ENCODE peak calls at places on chromosomes 11 and 22, in nine cellular contexts. I is upper lobe of left lung, Y is left cardiac atrium, A is adrenal gland, X is D341Med, Z is adipocyte, S is NCI-H2081, K is colonic mucosa, F is A172. P is an unnamed sample.

GRCh38 chr11:12754582-12755250 is 80.5 kb downstream of the TEAD1 start:
- DNase-seq in S (peak), F (no peak), I (no peak), A (no peak), X (no peak), Y (no peak), K (no peak), Z (no peak), P (no peak)

GRCh38 chr11:46920709-46921108 is 2.4 kb upstream of the LRP4 start:
- DNase-seq in X (no peak), K (no peak), F (peak), Y (peak), I (no peak), Z (peak), S (no peak), A (peak), P (peak)

GRCh38 chr22:36252754-36253522 is at the start of gene APOL1:
- DNase-seq in X (no peak), S (no peak), K (peak), A (peak), I (no peak), Z (peak), Y (no peak), F (peak), P (no peak)

GRCh38 chr22:26711205-26711958 is 54.0 kb downstream of the MIAT start:
- DNase-seq in F (no peak), S (no peak), A (no peak), I (no peak), K (no peak), X (no peak), Z (peak), Y (no peak), P (no peak)

GRCh38 chr11:69174841-69175240 is 19.1 kb downstream of the SMIM38 start:
- DNase-seq in I (no peak), Y (no peak), S (no peak), Z (no peak), A (no peak), F (no peak), K (no peak), X (no peak), P (no peak)

GRCh38 chr11:107609384-107610218 is 18.7 kb downstream of the ELMOD1 start:
- DNase-seq in Y (no peak), S (no peak), K (no peak), F (no peak), Z (no peak), X (no peak), I (no peak), A (no peak), P (no peak)

GRCh38 chr11:46597609-46598219 is 3.9 kb upstream of the AMBRA1 start:
- DNase-seq in X (no peak), K (no peak), I (no peak), Y (no peak), S (no peak), Z (no peak), A (no peak), F (no peak), P (peak)

GRCh38 chr11:46069595-46069994 is 51.7 kb downstream of the PHF21A start:
- DNase-seq in X (no peak), I (no peak), A (no peak), F (no peak), S (no peak), Z (no peak), K (no peak), Y (no peak), P (no peak)

GRCh38 chr22:22733881-22734373 is 89.5 kb downstream of the GGTLC2 start:
- DNase-seq in K (no peak), A (no peak), F (no peak), X (no peak), S (no peak), Z (no peak), I (no peak), Y (no peak), P (no peak)

GRCh38 chr11:44623716-44624491 is 58.4 kb downstream of the CD82 start:
- DNase-seq in A (no peak), I (no peak), X (peak), K (peak), F (no peak), S (peak), Y (no peak), Z (no peak), P (peak)

GRCh38 chr11:2578006-2578933 is 121.5 kb downstream of the KCNQ1OT1 start:
- DNase-seq in Y (peak), F (no peak), X (no peak), K (no peak), Z (no peak), I (peak), A (peak), S (no peak), P (no peak)

GRCh38 chr11:6604081-6604626 is 580 bp downstream of the ILK start:
- DNase-seq in F (peak), Z (peak), Y (peak), K (peak), S (no peak), X (peak), A (peak), I (peak), P (peak)

GRCh38 chr22:37089451-37089850 is 20.1 kb downstream of the TMPRSS6 start:
- DNase-seq in X (no peak), Z (no peak), A (no peak), F (peak), K (no peak), Y (no peak), I (peak), S (no peak), P (no peak)

GRCh38 chr22:37627545-37627944 is 11.9 kb upstream of the SH3BP1 start:
- DNase-seq in Y (no peak), X (no peak), I (no peak), S (no peak), F (no peak), A (no peak), Z (no peak), K (no peak), P (no peak)

GRCh38 chr11:12001152-12001551 is 7.3 kb downstream of the DKK3 start:
- DNase-seq in Z (no peak), Y (no peak), K (no peak), S (no peak), I (no peak), A (no peak), X (no peak), F (no peak), P (no peak)

GRCh38 chr11:408154-409007 is 6.4 kb downstream of the SIGIRR start:
- DNase-seq in K (no peak), S (no peak), A (no peak), X (no peak), Z (no peak), I (peak), Y (peak), F (no peak), P (no peak)

GRCh38 chr11:706957-707816 is 1.2 kb downstream of the EPS8L2 start:
- DNase-seq in Y (no peak), F (peak), Z (peak), I (peak), A (peak), K (peak), X (peak), S (no peak), P (peak)

GRCh38 chr11:28366549-28367341 is 258.6 kb downstream of the METTL15 start:
- DNase-seq in Y (no peak), I (no peak), X (no peak), S (no peak), A (no peak), K (no peak), F (no peak), Z (peak), P (peak)

GRCh38 chr22:30425616-30426394 is at the start of gene MTFP1:
- DNase-seq in X (peak), Z (peak), K (peak), Y (peak), F (no peak), A (peak), S (peak), I (peak), P (peak)

GRCh38 chr11:17526931-17527660 is 17.1 kb downstream of the USH1C start:
- DNase-seq in Z (no peak), S (no peak), F (no peak), X (no peak), Y (no peak), A (no peak), I (no peak), K (no peak), P (no peak)

GRCh38 chr11:62125881-62126280 is 2.1 kb downstream of the INCENP start:
- DNase-seq in K (no peak), X (no peak), F (no peak), S (no peak), I (no peak), A (no peak), Z (no peak), Y (no peak), P (no peak)

GRCh38 chr22:43922123-43922522 is 1.5 kb upstream of the PNPLA3 start:
- DNase-seq in K (no peak), A (no peak), Y (no peak), I (no peak), X (no peak), S (no peak), Z (no peak), F (no peak), P (peak)